ENCODE peak calls at places on chromosome 15, in seven cellular contexts. W is stimulated activated CD8-positive, alpha-beta memory T cell treated with anti-CD3 and anti-CD28 coated beads, Interleukin-2, amount 100 ng/mL, for 1 hour; E is GM12865; Z is occipital lobe; L is stimulated activated CD4-positive, alpha-beta T cell treated with anti-CD3 and anti-CD28 coated beads, Interleukin-15, amount 100 ng/mL, for 1 hour; U is iris pigment epithelial cell; S is activated T-helper 1 cell treated with Interleukin-2 at 50 U/mL for 16 hours. M is an unnamed sample.

GRCh38 chr15:63872759-63873510 is 39.2 kb upstream of the HERC1 start:
- DNase-seq in Z (peak), S (no peak), U (no peak), W (no peak), L (no peak), E (no peak), M (peak)

GRCh38 chr15:23483821-23484299 is 36.8 kb upstream of the GOLGA6L2 start:
- DNase-seq in L (no peak), Z (no peak), U (no peak), W (no peak), E (no peak), S (no peak), M (no peak)

GRCh38 chr15:20356444-20357138 is 185.0 kb downstream of the GOLGA6L6 start:
- DNase-seq in E (peak), U (no peak), Z (no peak), W (peak), S (peak), L (peak), M (peak)

GRCh38 chr15:39833515-39833981 is 50.9 kb upstream of the FSIP1 start:
- DNase-seq in E (no peak), W (no peak), Z (no peak), S (no peak), L (no peak), U (peak), M (no peak)

GRCh38 chr15:92324036-92324963 is 69.4 kb upstream of the ST8SIA2 start:
- DNase-seq in L (no peak), U (no peak), E (no peak), Z (no peak), W (no peak), S (no peak), M (no peak)

GRCh38 chr15:73388256-73388781 is 19.6 kb upstream of the HCN4 start:
- DNase-seq in E (no peak), W (no peak), U (peak), Z (no peak), L (no peak), S (no peak), M (peak)

GRCh38 chr15:39786444-39787056 is 3.9 kb upstream of the FSIP1 start:
- DNase-seq in E (peak), Z (no peak), W (no peak), U (peak), S (no peak), L (no peak), M (peak)

GRCh38 chr15:51234181-51234927 is 104.0 kb downstream of the CYP19A1 start:
- DNase-seq in S (no peak), W (no peak), E (no peak), U (no peak), Z (no peak), L (no peak), M (no peak)

GRCh38 chr15:91783001-91783400 is 70.5 kb upstream of the SLCO3A1 start:
- DNase-seq in S (no peak), U (no peak), Z (no peak), E (no peak), L (no peak), W (no peak), M (no peak)

M was measured in mesenchymal stem cell.